ENCODE peak calls at places on chromosomes 11 and 22, in nine cellular contexts. W is Caki2; A is LNCaP clone FGC; L is T-helper 2 cell; Q is HCT116; I is G401; N is EH; J is iPS-NIHi11; Z is stimulated activated CD4-positive, alpha-beta T cell treated with anti-CD3 and anti-CD28 coated beads, Interleukin-2, amount 100 ng/mL, for 48 hours. B is an unnamed sample.

GRCh38 chr11:41954034-41954433 is 494.6 kb upstream of the LRRC4C start:
- DNase-seq in W (peak), A (no peak), L (no peak), Q (no peak), I (no peak), N (peak), J (no peak), Z (no peak), B (no peak)

GRCh38 chr11:62830904-62831519 is 839 bp downstream of the STX5 start:
- DNase-seq in W (no peak), A (no peak), L (no peak), Q (peak), I (no peak), N (no peak), J (peak), Z (no peak), B (peak)

GRCh38 chr22:45977551-45978274 is 751 bp upstream of the WNT7B start:
- DNase-seq in W (peak), A (no peak), L (no peak), Q (no peak), I (no peak), N (peak), J (no peak), Z (no peak), B (no peak)

GRCh38 chr11:58622344-58622743 is at the start of gene CNTF:
- DNase-seq in W (no peak), A (no peak), L (no peak), Q (no peak), I (no peak), N (peak), J (no peak), Z (no peak), B (no peak)

GRCh38 chr22:30921108-30921507 is 47.5 kb downstream of the MORC2 start:
- DNase-seq in W (no peak), A (no peak), L (no peak), Q (no peak), I (peak), N (no peak), J (no peak), Z (no peak), B (no peak)

GRCh38 chr11:46801694-46802093 is 44.4 kb downstream of the CKAP5 start:
- DNase-seq in W (no peak), A (no peak), L (no peak), Q (no peak), I (no peak), N (no peak), J (no peak), Z (no peak), B (no peak)

GRCh38 chr22:22074634-22075381 is 92.2 kb upstream of the TOP3B start:
- DNase-seq in W (peak), A (no peak), L (no peak), Q (no peak), I (no peak), N (peak), J (no peak), Z (no peak), B (no peak)

GRCh38 chr11:102669664-102670063 is 35.9 kb downstream of the MMP27 start:
- DNase-seq in W (no peak), A (no peak), L (no peak), Q (no peak), I (no peak), N (peak), J (no peak), Z (no peak), B (no peak)

GRCh38 chr11:77002776-77003175 is 31.4 kb upstream of the B3GNT6 start:
- DNase-seq in W (no peak), A (no peak), L (no peak), Q (no peak), I (no peak), N (no peak), J (no peak), Z (no peak), B (no peak)

GRCh38 chr22:25566812-25567211 is 2.3 kb downstream of the GRK3 start:
- DNase-seq in W (no peak), A (no peak), L (no peak), Q (no peak), I (no peak), N (no peak), J (no peak), Z (no peak), B (peak)

GRCh38 chr11:81092517-81092916 is 1641.1 kb downstream of the FAM181B start:
- DNase-seq in W (peak), A (peak), L (no peak), Q (no peak), I (no peak), N (no peak), J (no peak), Z (no peak), B (no peak)

GRCh38 chr11:120894207-120894989 is 129.5 kb upstream of the TBCEL start:
- DNase-seq in W (no peak), A (no peak), L (no peak), Q (no peak), I (no peak), N (no peak), J (no peak), Z (no peak), B (no peak)